ENCODE peak calls at places on chromosomes 5 and 9, in seven cellular contexts. W, P, Z, J, B, T and N are unnamed samples. For H3K4me1, the result is how much of the 10 kb centered on the place peaks cover.

GRCh38 chr5:1772634-1773033 is 27.0 kb downstream of the MRPL36 start:
- DNase-seq in W (no peak), P (no peak), Z (no peak), J (peak), B (peak), T (no peak), N (no peak)

GRCh38 chr5:73242741-73243140 is 69.7 kb downstream of the TMEM174 start:
- DNase-seq in W (no peak), P (no peak), Z (no peak), J (no peak), B (no peak), T (no peak), N (no peak)

GRCh38 chr5:131242728-131243255 is 21.1 kb upstream of the CDC42SE2 start:
- DNase-seq in W (no peak), P (no peak), Z (no peak), J (no peak), B (no peak), T (no peak), N (no peak)

GRCh38 chr9:79674052-79674777 is 102.5 kb downstream of the TLE4 start:
- DNase-seq in W (no peak), P (no peak), Z (no peak), J (no peak), B (no peak), T (no peak), N (no peak)

GRCh38 chr5:135307143-135307903 is 91.7 kb downstream of the MACROH2A1 start:
- DNase-seq in W (no peak), P (no peak), Z (peak), J (no peak), B (no peak), T (no peak), N (no peak)

GRCh38 chr5:181222630-181223040 is 446 bp upstream of the TRIM41 start:
- DNase-seq in W (no peak), P (no peak), Z (no peak), J (no peak), B (no peak), T (no peak), N (no peak)

GRCh38 chr9:36991516-36992134 is 42.4 kb downstream of the PAX5 start:
- DNase-seq in W (no peak), P (no peak), Z (peak), J (peak), B (peak), T (no peak), N (no peak)

GRCh38 chr5:38538161-38538560 is 18.3 kb downstream of the LIFR start:
- DNase-seq in W (no peak), P (no peak), Z (no peak), J (no peak), B (no peak), T (no peak), N (no peak)

GRCh38 chr5:173303878-173304590 is 24.2 kb downstream of the STC2 start:
- DNase-seq in W (no peak), P (no peak), Z (peak), J (no peak), B (no peak), T (no peak), N (no peak)

GRCh38 chr5:124194282-124194681 is 552.2 kb downstream of the ZNF608 start:
- DNase-seq in W (no peak), P (no peak), Z (no peak), J (no peak), B (no peak), T (no peak), N (no peak)

GRCh38 chr5:62457071-62457470 is 44.5 kb downstream of the IPO11 start:
- DNase-seq in W (no peak), P (no peak), Z (no peak), J (no peak), B (no peak), T (no peak), N (no peak)

GRCh38 chr9:95764920-95765319 is 110.6 kb upstream of the ERCC6L2 start:
- DNase-seq in W (no peak), P (no peak), Z (no peak), J (no peak), B (no peak), T (no peak), N (no peak)

GRCh38 chr5:146565764-146566163 is 49.8 kb upstream of the GPR151 start:
- DNase-seq in W (peak), P (no peak), Z (peak), J (peak), B (peak), T (peak), N (peak)

GRCh38 chr9:15480028-15480427 is 30.7 kb downstream of the PSIP1 start:
- DNase-seq in W (no peak), P (no peak), Z (no peak), J (no peak), B (no peak), T (no peak), N (no peak)

GRCh38 chr9:101065930-101066329 is 37.4 kb downstream of the PLPPR1 start:
- DNase-seq in W (no peak), P (no peak), Z (no peak), J (no peak), B (no peak), T (no peak), N (no peak)

GRCh38 chr9:75185585-75186170 is 97.4 kb downstream of the OSTF1 start:
- DNase-seq in W (peak), P (peak), Z (peak), J (peak), B (peak), T (peak), N (no peak)

DNA sequence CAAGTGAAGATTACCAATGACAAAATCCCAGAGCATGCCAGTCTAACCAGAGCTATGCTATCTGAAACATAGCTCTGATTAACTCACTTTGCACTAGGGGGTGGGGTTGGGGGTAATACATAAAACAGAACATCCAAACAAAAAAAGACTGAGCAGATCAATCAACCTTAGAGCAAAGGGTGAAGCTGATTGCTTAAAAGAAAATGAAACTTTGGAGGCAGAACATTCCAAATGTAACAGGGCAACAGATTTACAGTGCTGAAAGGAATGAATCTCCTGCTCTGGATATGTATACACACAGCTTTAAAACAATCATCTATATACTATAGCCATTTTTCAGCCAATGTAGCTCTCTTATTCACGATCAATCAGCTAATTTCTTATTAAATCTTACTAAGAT is 4.9 kb downstream of the IL6ST start:
- DNase-seq in W (no peak), P (no peak), Z (no peak), J (no peak), B (no peak), T (no peak), N (no peak)
- H3K4me1 ChIP-seq in W (under half), P (under half), Z (under half), J (under half), B (under half), T (half or more), N (half or more)

DNA sequence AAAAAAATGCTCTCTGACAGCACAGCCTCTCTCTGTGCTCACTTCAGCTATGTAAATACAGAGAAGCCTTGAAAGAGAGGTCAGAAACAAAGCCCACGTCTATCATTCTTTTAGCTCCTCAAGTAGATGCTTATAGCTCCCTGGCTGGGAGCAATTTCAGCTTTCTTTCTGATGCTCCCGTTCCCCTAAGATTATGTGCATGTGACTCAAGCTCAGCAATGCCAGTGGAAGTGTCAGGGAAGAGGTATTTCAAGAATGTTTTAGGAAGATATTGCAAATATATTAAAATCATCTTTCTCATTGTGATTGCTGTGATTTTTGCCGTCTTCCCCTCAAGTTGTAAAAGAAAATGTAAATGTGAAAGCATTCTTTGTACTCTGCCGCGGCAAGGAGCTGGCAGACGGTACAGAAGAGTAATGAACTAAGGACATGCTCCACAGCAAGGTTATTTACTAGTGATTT is 1353.7 kb upstream of the ACO1 start:
- DNase-seq in W (no peak), P (no peak), Z (peak), J (no peak), B (no peak), T (no peak), N (no peak)
- H3K4me3 ChIP-seq in W (no peak), P (no peak), Z (peak), J (no peak), B (no peak), T (no peak), N (peak)

DNA sequence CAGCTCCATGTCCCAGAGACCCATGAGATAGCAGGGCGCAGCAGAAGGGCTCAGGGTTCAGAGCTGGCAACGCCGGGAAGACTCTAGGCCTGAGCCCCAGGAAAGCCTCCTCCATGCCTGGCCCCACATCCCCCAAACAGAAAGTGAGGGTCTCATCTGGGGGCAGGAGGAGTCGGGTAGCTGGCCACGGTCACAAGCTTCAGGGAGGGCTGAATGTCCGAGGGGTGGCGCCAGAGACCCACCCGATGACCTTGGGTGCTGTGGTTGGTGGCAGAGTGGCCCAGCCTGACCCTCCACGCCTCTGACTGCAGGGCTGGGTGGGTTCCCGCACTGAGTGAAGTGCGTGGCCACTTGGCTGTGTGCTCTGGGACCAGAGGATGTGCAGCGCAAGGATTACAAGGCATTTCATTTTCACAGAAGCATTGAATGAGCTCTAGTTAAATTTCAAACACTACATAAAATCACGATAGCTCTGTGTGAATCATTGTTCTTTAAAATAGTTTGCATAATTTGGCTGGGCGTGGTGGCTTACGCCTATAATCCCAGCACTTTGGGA is 3.0 kb downstream of the C8G start:
- DNase-seq in W (peak), P (no peak), Z (peak), J (peak), B (peak), T (no peak), N (no peak)
- H3K27ac ChIP-seq in W (peak), P (no peak), Z (no peak), J (peak), B (peak), T (peak), N (no peak)

DNA sequence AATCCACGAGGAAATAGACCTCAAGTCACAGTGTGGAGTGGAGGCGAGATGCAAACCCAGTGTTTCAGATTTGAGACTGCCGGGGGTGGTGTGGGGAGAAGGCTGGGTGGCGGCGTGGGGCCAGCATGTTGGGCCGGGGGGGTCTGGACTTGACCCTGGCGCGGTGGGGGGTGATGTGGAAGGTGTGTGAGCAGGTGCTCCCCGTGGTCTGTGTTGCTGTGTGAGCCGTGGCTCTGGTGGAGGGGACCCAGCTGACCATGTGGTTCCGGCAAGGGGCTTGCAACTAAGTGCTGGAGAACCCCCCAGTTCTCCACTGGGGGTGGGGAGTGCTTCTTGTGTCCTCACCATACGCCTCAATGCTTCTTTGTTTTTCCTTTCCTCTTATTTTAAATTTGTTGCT is 25.8 kb downstream of the PRRC2B start:
- DNase-seq in W (no peak), P (no peak), Z (no peak), J (no peak), B (no peak), T (no peak), N (no peak)
- H3K4me1 ChIP-seq in W (half or more), P (under half), Z (half or more), J (under half), B (half or more), T (half or more), N (half or more)

GRCh38 chr9:89678394-89679005 is 73.7 kb downstream of the GADD45G start:
- DNase-seq in W (no peak), P (no peak), Z (peak), J (no peak), B (no peak), T (no peak), N (no peak)
- H3K4me3 ChIP-seq in W (no peak), P (no peak), Z (peak), J (no peak), B (no peak), T (no peak), N (no peak)

DNA sequence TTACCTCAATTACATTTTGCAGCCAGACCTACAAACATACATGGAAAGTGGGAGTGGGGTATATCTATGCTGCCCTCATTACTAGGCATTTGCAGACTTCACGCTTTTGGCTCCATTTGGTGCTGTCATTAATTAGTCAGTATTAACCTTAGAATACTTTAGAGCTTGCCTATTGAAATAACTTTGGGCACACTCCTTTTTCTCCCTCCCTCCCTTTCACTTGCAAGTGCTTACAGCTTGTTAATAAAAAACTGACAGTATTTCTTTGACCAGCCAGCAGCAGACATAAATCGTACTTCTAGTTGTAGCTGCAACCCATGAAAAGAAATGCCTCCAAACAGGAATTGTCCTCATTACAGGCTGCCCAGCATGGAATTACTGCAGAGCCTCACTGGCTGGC is 667.4 kb upstream of the ZNF608 start:
- DNase-seq in W (no peak), P (no peak), Z (no peak), J (no peak), B (no peak), T (no peak), N (no peak)
- H3K27ac ChIP-seq in W (no peak), P (no peak), Z (no peak), J (no peak), B (no peak), T (no peak), N (no peak)

GRCh38 chr9:134352247-134352933 is 26.1 kb downstream of the RXRA start:
- DNase-seq in W (no peak), P (no peak), Z (no peak), J (no peak), B (no peak), T (no peak), N (no peak)

GRCh38 chr9:134355158-134355557 is 28.9 kb downstream of the RXRA start:
- DNase-seq in W (no peak), P (no peak), Z (no peak), J (no peak), B (no peak), T (no peak), N (no peak)

GRCh38 chr9:134355561-134356278 is 29.5 kb downstream of the RXRA start:
- DNase-seq in W (peak), P (peak), Z (peak), J (no peak), B (no peak), T (no peak), N (no peak)

GRCh38 chr9:134351777-134352176 is 25.5 kb downstream of the RXRA start:
- DNase-seq in W (no peak), P (no peak), Z (no peak), J (no peak), B (no peak), T (no peak), N (no peak)

GRCh38 chr9:134353539-134353938 is 27.3 kb downstream of the RXRA start:
- DNase-seq in W (no peak), P (no peak), Z (no peak), J (no peak), B (no peak), T (no peak), N (no peak)
- H3K4me1 ChIP-seq in W (half or more), P (under half), Z (under half), J (under half), B (under half), T (under half), N (under half)

GRCh38 chr9:131577005-131578000 is 32.0 kb downstream of the PRRT1B start:
- DNase-seq in W (no peak), P (no peak), Z (no peak), J (no peak), B (no peak), T (no peak), N (no peak)

GRCh38 chr9:131580358-131580757 is 35.0 kb downstream of the PRRT1B start:
- DNase-seq in W (no peak), P (no peak), Z (no peak), J (no peak), B (no peak), T (no peak), N (no peak)

GRCh38 chr9:131579789-131580211 is 34.5 kb downstream of the PRRT1B start:
- DNase-seq in W (no peak), P (no peak), Z (no peak), J (no peak), B (no peak), T (no peak), N (no peak)

GRCh38 chr9:131578016-131578415 is 32.7 kb downstream of the PRRT1B start:
- DNase-seq in W (no peak), P (no peak), Z (no peak), J (no peak), B (no peak), T (no peak), N (no peak)

DNA sequence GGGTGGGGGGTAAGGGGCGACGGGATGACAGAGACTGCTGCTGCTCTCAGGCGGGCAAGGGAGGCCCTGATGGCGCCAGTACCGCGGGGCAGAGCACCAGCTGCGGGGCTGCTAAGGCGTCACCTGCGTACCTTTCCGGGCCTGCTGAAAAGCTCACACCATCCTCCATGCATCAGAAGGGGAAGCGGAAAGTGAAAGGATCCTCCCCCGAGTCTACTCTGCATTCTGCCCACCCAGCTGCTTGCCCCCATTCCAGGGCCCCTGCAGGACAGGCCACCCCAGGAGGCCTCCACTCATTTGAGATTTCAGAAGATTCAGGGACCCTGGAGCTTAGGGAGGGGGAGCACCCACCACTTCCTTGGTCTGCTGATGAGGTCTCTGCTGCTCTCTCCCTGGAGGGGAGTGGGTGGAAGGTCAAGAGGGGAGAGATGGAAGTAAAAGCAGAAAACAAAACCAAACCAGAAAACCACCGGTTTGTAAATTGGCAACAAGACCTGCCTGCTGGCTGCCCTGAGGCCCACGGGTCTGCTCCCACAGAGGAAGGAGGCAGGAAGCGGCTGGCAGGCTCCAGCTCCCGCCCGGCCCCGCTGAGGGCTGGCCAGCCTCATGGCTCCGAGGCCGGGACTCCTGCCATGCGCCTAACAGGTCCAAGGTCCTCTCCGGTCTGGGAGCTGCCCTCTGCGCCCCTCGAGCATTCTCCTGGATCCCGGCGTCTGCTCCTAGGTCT is 33.6 kb downstream of the PRRT1B start:
- DNase-seq in W (peak), P (no peak), Z (no peak), J (no peak), B (no peak), T (peak), N (peak)
- H3K4me3 ChIP-seq in W (no peak), P (no peak), Z (no peak), J (no peak), B (no peak), T (no peak), N (no peak)

DNA sequence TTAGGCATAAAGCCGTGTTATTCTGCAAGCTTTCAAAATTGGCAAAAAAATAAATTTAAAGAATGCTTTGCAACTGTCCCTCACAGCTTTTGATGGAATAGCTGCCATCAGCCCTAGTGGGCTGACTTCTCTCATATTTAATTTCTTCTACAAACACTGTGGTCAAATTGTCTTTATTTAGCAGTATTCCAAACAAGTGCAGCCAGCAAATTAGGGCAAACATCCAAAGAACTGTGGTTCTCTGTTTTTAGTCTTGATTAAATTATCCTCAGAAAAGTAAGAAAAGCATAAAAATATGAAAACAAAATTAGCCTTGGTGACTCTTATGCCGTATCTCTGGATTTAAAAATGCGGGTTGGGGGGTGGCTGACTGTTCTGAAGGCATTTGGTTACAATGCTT is 95.8 kb upstream of the RETREG1 start:
- DNase-seq in W (no peak), P (no peak), Z (no peak), J (no peak), B (no peak), T (no peak), N (no peak)
- H3K27ac ChIP-seq in W (no peak), P (no peak), Z (no peak), J (no peak), B (no peak), T (no peak), N (no peak)